ENCODE peak calls at places on chromosome 13, in seven cellular contexts. X, N, R, J, L, K and Q are unnamed samples.

GRCh38 chr13:27744861-27745260 is 47.4 kb upstream of the GSX1 start:
- DNase-seq in X (no peak), N (no peak), R (no peak), J (peak; percentile 43), L (no peak), K (no peak), Q (no peak)

GRCh38 chr13:41402695-41403511 is 54.4 kb upstream of the RGCC start:
- DNase-seq in X (no peak), N (no peak), R (no peak), J (no peak), L (no peak), K (no peak), Q (peak; percentile 60)

GRCh38 chr13:114063545-114064515 is 68.6 kb downstream of the RASA3 start:
- DNase-seq in X (no peak), N (peak; percentile 78), R (peak; percentile 51), J (no peak), L (no peak), K (no peak), Q (no peak)

GRCh38 chr13:50195045-50195444 is 179.8 kb downstream of the KCNRG start:
- DNase-seq in X (no peak), N (no peak), R (no peak), J (no peak), L (no peak), K (no peak), Q (no peak)

GRCh38 chr13:27792393-27793218 is at the start of gene GSX1:
- DNase-seq in X (peak; percentile 85), N (peak; percentile 65), R (no peak), J (peak; percentile 74), L (no peak), K (peak; percentile 13), Q (peak; percentile 89)

GRCh38 chr13:114203536-114203935 is 24.5 kb downstream of the CFAP97D2 start:
- DNase-seq in X (no peak), N (no peak), R (no peak), J (no peak), L (no peak), K (no peak), Q (no peak)

GRCh38 chr13:89827552-89827951 is 1519.9 kb upstream of the MIR17HG start:
- DNase-seq in X (no peak), N (no peak), R (no peak), J (no peak), L (no peak), K (no peak), Q (no peak)

GRCh38 chr13:79631260-79631659 is 150.3 kb downstream of the NDFIP2 start:
- DNase-seq in X (no peak), N (peak; percentile 84), R (no peak), J (no peak), L (no peak), K (peak; percentile 18), Q (peak; percentile 86)

GRCh38 chr13:99987180-99988047 is 5.8 kb downstream of the ZIC2 start:
- DNase-seq in X (no peak), N (no peak), R (no peak), J (no peak), L (no peak), K (no peak), Q (no peak)

GRCh38 chr13:95217920-95218830 is 83.1 kb downstream of the ABCC4 start:
- DNase-seq in X (no peak), N (no peak), R (no peak), J (no peak), L (no peak), K (no peak), Q (no peak)

GRCh38 chr13:50224534-50224933 is 209.3 kb downstream of the KCNRG start:
- DNase-seq in X (no peak), N (no peak), R (no peak), J (no peak), L (no peak), K (no peak), Q (no peak)

GRCh38 chr13:51355217-51355616 is 15.7 kb downstream of the SERPINE3 start:
- DNase-seq in X (no peak), N (no peak), R (no peak), J (no peak), L (no peak), K (no peak), Q (no peak)

GRCh38 chr13:99436686-99437416 is 64.4 kb upstream of the TM9SF2 start:
- DNase-seq in X (peak; percentile 71), N (peak; percentile 75), R (peak; percentile 46), J (peak; percentile 94), L (peak; percentile 98), K (peak; percentile 42), Q (peak; percentile 94)

GRCh38 chr13:99605417-99606321 is 104.4 kb downstream of the TM9SF2 start:
- DNase-seq in X (peak; percentile 19), N (no peak), R (no peak), J (peak; percentile 27), L (peak; percentile 88), K (peak; percentile 54), Q (no peak)

GRCh38 chr13:71801781-71802180 is 65.2 kb downstream of the DACH1 start:
- DNase-seq in X (no peak), N (no peak), R (no peak), J (no peak), L (no peak), K (no peak), Q (no peak)

GRCh38 chr13:48534911-48535501 is 2.1 kb upstream of the RCBTB2 start:
- DNase-seq in X (no peak), N (no peak), R (no peak), J (no peak), L (no peak), K (no peak), Q (no peak)

GRCh38 chr13:19927117-19927734 is 31.3 kb upstream of the ZMYM2 start:
- DNase-seq in X (no peak), N (peak; percentile 13), R (no peak), J (no peak), L (no peak), K (peak; percentile 34), Q (no peak)

GRCh38 chr13:110127986-110128511 is 178.9 kb downstream of the COL4A1 start:
- DNase-seq in X (no peak), N (no peak), R (no peak), J (no peak), L (no peak), K (no peak), Q (no peak)

GRCh38 chr13:24627090-24627714 is 53.0 kb upstream of the ATP12A start:
- DNase-seq in X (peak; percentile 66), N (no peak), R (no peak), J (peak; percentile 78), L (peak; percentile 79), K (peak; percentile 13), Q (no peak)

GRCh38 chr13:91111476-91112190 is 235.9 kb upstream of the MIR17HG start:
- DNase-seq in X (no peak), N (no peak), R (no peak), J (no peak), L (no peak), K (no peak), Q (no peak)

GRCh38 chr13:101576452-101576851 is 124.0 kb downstream of the ITGBL1 start:
- DNase-seq in X (no peak), N (peak; percentile 54), R (no peak), J (no peak), L (no peak), K (no peak), Q (no peak)

GRCh38 chr13:32811297-32811800 is 204.9 kb upstream of the KL start:
- DNase-seq in X (no peak), N (peak; percentile 33), R (no peak), J (no peak), L (no peak), K (no peak), Q (no peak)

GRCh38 chr13:107413005-107413404 is 802.3 kb downstream of the LIG4 start:
- DNase-seq in X (no peak), N (no peak), R (no peak), J (no peak), L (no peak), K (no peak), Q (no peak)

GRCh38 chr13:23504188-23504587 is 66.0 kb upstream of the TNFRSF19 start:
- DNase-seq in X (no peak), N (peak; percentile 60), R (no peak), J (no peak), L (no peak), K (no peak), Q (no peak)

GRCh38 chr13:30111810-30112209 is 195.5 kb downstream of the KATNAL1 start:
- DNase-seq in X (no peak), N (no peak), R (no peak), J (no peak), L (no peak), K (peak; percentile 35), Q (no peak)
- TF ChIP-seq CTCF in X (peak; percentile 31), N (peak; percentile 11), R (no peak), J (peak; percentile 35), L (no peak), K (no peak), Q (peak; percentile 12)

GRCh38 chr13:44141725-44142539 is 231.7 kb upstream of the SERP2 start:
- DNase-seq in X (peak; percentile 100), N (peak; percentile 96), R (peak; percentile 91), J (peak; percentile 100), L (peak; percentile 99), K (peak; percentile 83), Q (peak; percentile 100)
- TF ChIP-seq CTCF in X (peak; percentile 20), N (no peak), R (peak; percentile 18), J (peak; percentile 40), L (no peak), K (no peak), Q (no peak)

GRCh38 chr13:96967248-96967745 is 27.0 kb downstream of the OXGR1 start:
- DNase-seq in X (no peak), N (no peak), R (no peak), J (no peak), L (no peak), K (no peak), Q (no peak)
- TF ChIP-seq CTCF in X (no peak), N (no peak), R (no peak), J (peak; percentile 27), L (no peak), K (peak; percentile 8), Q (no peak)

GRCh38 chr13:37068962-37069361 is 9.5 kb upstream of the SUPT20H start:
- DNase-seq in X (no peak), N (no peak), R (no peak), J (no peak), L (no peak), K (no peak), Q (no peak)
- TF ChIP-seq CTCF in X (peak; percentile 24), N (peak; percentile 7), R (no peak), J (peak; percentile 47), L (no peak), K (no peak), Q (peak; percentile 52)

GRCh38 chr13:83780201-83780600 is 102.1 kb downstream of the SLITRK1 start:
- DNase-seq in X (no peak), N (peak; percentile 12), R (no peak), J (no peak), L (no peak), K (no peak), Q (no peak)
- TF ChIP-seq CTCF in X (peak; percentile 43), N (peak; percentile 46), R (no peak), J (peak; percentile 54), L (no peak), K (no peak), Q (peak; percentile 35)